ENCODE peak calls at places on chromosomes 16 and 17, in five cellular contexts. J is heart left ventricle, D is fibroblast of the aortic adventitia, W is fibroblast of pulmonary artery, H is pancreas. G is an unnamed sample.

GRCh38 chr17:42421479-42422332 is 1.4 kb downstream of the CAVIN1 start:
- DNase-seq in D (peak), W (peak), H (peak), J (peak), G (no peak)

GRCh38 chr17:77420804-77421634 is 280.2 kb downstream of the SEC14L1 start:
- DNase-seq in H (no peak), W (peak), D (peak), J (peak), G (no peak)

GRCh38 chr17:6660765-6661463 is 9.4 kb downstream of the C17orf100 start:
- DNase-seq in W (no peak), H (no peak), D (no peak), J (no peak), G (no peak)

GRCh38 chr16:1159325-1159972 is 6.5 kb downstream of the CACNA1H start:
- DNase-seq in D (no peak), J (no peak), H (no peak), W (no peak), G (no peak)

GRCh38 chr17:18363021-18363941 is at the start of gene SHMT1:
- DNase-seq in W (peak), D (peak), J (peak), H (peak), G (peak)

GRCh38 chr16:77788196-77789084 is at the start of gene VAT1L:
- DNase-seq in H (peak), J (no peak), D (peak), W (peak), G (no peak)

GRCh38 chr16:71956500-71956899 is 43.7 kb downstream of the PKD1L3 start:
- DNase-seq in D (no peak), J (no peak), W (peak), H (no peak), G (no peak)

GRCh38 chr16:73157861-73158260 is 109.9 kb upstream of the ZFHX3 start:
- DNase-seq in W (no peak), J (no peak), H (no peak), D (no peak), G (no peak)

GRCh38 chr16:87959391-87959968 is 8.2 kb downstream of the BANP start:
- DNase-seq in J (no peak), W (no peak), H (no peak), D (no peak), G (no peak)

GRCh38 chr16:76293980-76294690 is 16.9 kb downstream of the CNTNAP4 start:
- DNase-seq in J (no peak), H (no peak), D (peak), W (no peak), G (no peak)

GRCh38 chr16:75236232-75236631 is 15.2 kb downstream of the BCAR1 start:
- DNase-seq in D (no peak), W (no peak), H (no peak), J (no peak), G (no peak)

GRCh38 chr17:19306160-19307111 is 56.1 kb downstream of the B9D1 start:
- DNase-seq in H (no peak), J (no peak), W (no peak), D (no peak), G (no peak)

GRCh38 chr17:81481011-81481799 is 31.4 kb downstream of the ACTG1 start:
- DNase-seq in H (peak), J (peak), W (peak), D (peak), G (no peak)

GRCh38 chr17:59466943-59467801 is 98.2 kb upstream of the DHX40 start:
- DNase-seq in W (no peak), D (no peak), J (no peak), H (no peak), G (no peak)

DNA sequence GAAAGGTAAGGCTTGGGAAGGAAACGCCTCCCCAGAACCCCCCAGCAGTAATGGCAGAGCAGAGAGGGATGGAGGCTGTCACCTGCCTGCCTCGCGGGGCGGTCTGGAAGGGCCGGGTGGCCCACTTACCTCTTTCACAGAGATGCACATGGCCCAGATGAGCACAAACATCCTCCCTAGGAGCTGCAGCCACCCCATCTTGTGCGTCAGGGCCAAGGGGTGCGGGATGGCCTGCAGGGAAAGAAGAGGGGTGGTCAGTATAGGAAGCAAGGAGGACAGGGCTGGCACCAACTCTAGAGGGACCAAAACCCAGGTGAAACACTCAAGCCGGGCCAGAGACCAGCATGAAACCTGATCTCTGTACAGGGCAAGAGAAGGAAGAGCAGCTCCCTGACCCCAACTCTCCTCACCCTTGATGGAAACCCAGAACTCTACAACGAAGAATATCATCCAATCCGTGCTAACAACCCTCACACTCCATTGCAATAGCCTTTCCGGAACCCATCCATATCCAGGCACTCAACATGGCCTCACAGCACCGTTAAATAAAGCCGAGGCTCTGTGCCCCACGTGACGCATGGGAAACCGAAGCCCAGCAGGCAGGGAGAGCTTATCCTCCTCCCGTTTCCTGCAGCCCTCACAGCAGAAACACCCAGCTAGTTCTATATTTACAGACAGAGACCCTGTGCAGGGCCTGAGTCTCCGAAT is 29.6 kb downstream of the TRPV3 start:
- DNase-seq in W (peak), D (peak), H (no peak), J (no peak), G (no peak)
- H3K4me3 ChIP-seq in W (no peak), D (peak), H (no peak), J (no peak), G (no peak)

GRCh38 chr16:75580-76501 is 2.2 kb upstream of the MPG start:
- DNase-seq in J (peak), W (peak), H (peak), D (peak), G (peak)
- TF ChIP-seq CTCF in J (no peak), W (peak), H (no peak), D (peak), G (peak)

GRCh38 chr16:80997139-80997798 is 9.4 kb downstream of the CMC2 start:
- DNase-seq in W (peak), H (no peak), D (peak), J (no peak), G (no peak)

GRCh38 chr16:80997964-80998620 is 8.6 kb downstream of the CMC2 start:
- DNase-seq in W (no peak), H (no peak), J (no peak), D (no peak), G (no peak)

GRCh38 chr16:80994451-80994850 is 12.2 kb downstream of the CMC2 start:
- DNase-seq in D (peak), H (no peak), J (no peak), W (peak), G (no peak)

GRCh38 chr16:80993293-80993691 is 13.4 kb downstream of the CMC2 start:
- DNase-seq in D (peak), J (no peak), W (peak), H (no peak), G (peak)

DNA sequence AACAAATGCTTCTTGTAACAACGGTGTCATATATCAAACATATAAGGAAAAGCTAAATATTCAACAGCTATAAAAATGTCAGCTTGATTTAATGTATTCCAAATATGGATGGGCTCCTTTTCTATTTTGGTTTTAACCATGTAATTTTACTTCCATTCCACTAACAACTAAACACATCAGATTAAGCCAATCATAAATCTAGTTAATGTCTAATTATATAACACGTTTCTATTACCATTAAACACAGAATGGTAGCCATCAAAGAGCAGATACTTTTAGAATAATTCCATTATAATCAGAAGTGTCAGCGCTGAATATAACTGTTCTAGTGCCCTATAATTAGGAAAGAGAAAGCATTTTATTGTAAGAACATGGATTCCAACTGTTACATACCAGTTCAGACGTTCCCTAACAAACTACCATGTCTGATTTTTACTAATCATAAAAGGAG is 10.0 kb downstream of the CMC2 start:
- DNase-seq in D (no peak), J (no peak), H (no peak), W (no peak), G (no peak)
- H3K4me3 ChIP-seq in D (peak), J (peak), H (no peak), W (no peak), G (no peak)

DNA sequence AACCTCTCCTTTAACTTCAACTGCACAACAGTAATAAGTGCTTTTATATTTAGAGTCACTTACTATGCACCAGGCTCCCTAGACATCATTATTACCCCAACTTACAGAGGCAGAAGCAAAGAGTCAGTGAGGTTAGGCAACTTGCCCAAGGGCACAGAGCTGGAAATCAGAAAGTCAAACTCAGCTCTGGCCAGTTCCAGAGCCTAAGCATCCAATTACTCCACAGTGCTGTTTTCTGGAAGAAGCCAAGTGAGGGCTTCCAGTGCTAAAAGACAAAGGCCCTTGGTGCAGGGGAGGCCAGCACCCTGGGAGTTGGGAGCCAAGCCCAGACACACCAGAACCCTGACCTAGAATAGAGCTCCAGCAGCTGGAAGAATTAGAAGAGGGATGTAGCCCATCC is 40.2 kb downstream of the C17orf67 start:
- DNase-seq in H (no peak), W (no peak), D (no peak), J (no peak), G (no peak)
- TF ChIP-seq CTCF in H (no peak), W (no peak), D (no peak), J (no peak), G (no peak)

GRCh38 chr16:17357302-17358062 is 113.3 kb downstream of the XYLT1 start:
- DNase-seq in D (no peak), W (no peak), J (no peak), H (no peak), G (no peak)
- H3K4me3 ChIP-seq in D (no peak), W (no peak), J (no peak), H (no peak), G (no peak)

GRCh38 chr17:47839899-47840741 is 953 bp downstream of the SCRN2 start:
- DNase-seq in H (no peak), J (no peak), D (no peak), W (no peak), G (no peak)

GRCh38 chr17:47843391-47843730 is 2.3 kb upstream of the SCRN2 start:
- DNase-seq in W (no peak), D (no peak), J (no peak), H (no peak), G (no peak)

GRCh38 chr17:47844230-47844629 is 3.2 kb upstream of the SCRN2 start:
- DNase-seq in W (peak), D (peak), J (no peak), H (no peak), G (no peak)

GRCh38 chr17:47840742-47841487 is at the start of gene SCRN2:
- DNase-seq in D (peak), J (peak), H (peak), W (peak), G (no peak)

GRCh38 chr17:47841488-47842308 is 625 bp upstream of the SCRN2 start:
- DNase-seq in W (no peak), D (no peak), H (no peak), J (no peak), G (no peak)
- TF ChIP-seq CTCF in W (no peak), D (no peak), H (no peak), J (no peak), G (no peak)

G was measured in AG09309.